ENCODE peak calls at places on chromosomes 4 and X, in six cellular contexts. One of them, this sample, is unnamed.

GRCh38 chr4:86178216-86178615 is 181.6 kb downstream of the MAPK10 start:
- DNase-seq in endodermal cell: no peak
- DNase-seq in prostate gland: no peak
- DNase-seq in colonic mucosa: no peak
- DNase-seq in Peyer's patch: no peak
- DNase-seq in upper lobe of right lung: no peak
- DNase-seq in this sample: no peak

GRCh38 chr4:184387351-184387750 is 87.0 kb downstream of the IRF2 start:
- DNase-seq in Peyer's patch: peak; percentile 59
- DNase-seq in endodermal cell: peak; percentile 35
- DNase-seq in colonic mucosa: no peak
- DNase-seq in upper lobe of right lung: no peak
- DNase-seq in prostate gland: no peak
- DNase-seq in this sample: no peak

GRCh38 chr4:150389896-150390530 is 191.9 kb upstream of the MAB21L2 start:
- DNase-seq in upper lobe of right lung: no peak
- DNase-seq in endodermal cell: no peak
- DNase-seq in Peyer's patch: no peak
- DNase-seq in colonic mucosa: no peak
- DNase-seq in prostate gland: no peak
- DNase-seq in this sample: no peak

GRCh38 chr4:123325241-123325681 is 71.3 kb upstream of the SPRY1 start:
- DNase-seq in Peyer's patch: no peak
- DNase-seq in endodermal cell: peak; percentile 67
- DNase-seq in prostate gland: no peak
- DNase-seq in upper lobe of right lung: no peak
- DNase-seq in colonic mucosa: no peak
- DNase-seq in this sample: no peak

GRCh38 chr4:188428935-188429334 is 289.7 kb downstream of the TRIML1 start:
- DNase-seq in prostate gland: no peak
- DNase-seq in colonic mucosa: no peak
- DNase-seq in endodermal cell: no peak
- DNase-seq in Peyer's patch: no peak
- DNase-seq in upper lobe of right lung: no peak
- DNase-seq in this sample: no peak

GRCh38 chrX:30513284-30513683 is 64.3 kb downstream of the TASL start:
- DNase-seq in endodermal cell: no peak
- DNase-seq in Peyer's patch: no peak
- DNase-seq in upper lobe of right lung: no peak
- DNase-seq in prostate gland: no peak
- DNase-seq in colonic mucosa: no peak
- DNase-seq in this sample: no peak

GRCh38 chrX:7334253-7334935 is 186.4 kb upstream of the PUDP start:
- DNase-seq in Peyer's patch: no peak
- DNase-seq in prostate gland: no peak
- DNase-seq in upper lobe of right lung: no peak
- DNase-seq in endodermal cell: no peak
- DNase-seq in colonic mucosa: no peak
- DNase-seq in this sample: no peak

GRCh38 chr4:142845293-142846070 is 619 bp downstream of the INPP4B start:
- DNase-seq in Peyer's patch: peak; percentile 49
- DNase-seq in colonic mucosa: peak; percentile 27
- DNase-seq in upper lobe of right lung: peak; percentile 59
- DNase-seq in prostate gland: no peak
- DNase-seq in endodermal cell: peak; percentile 81
- DNase-seq in this sample: no peak

GRCh38 chr4:181085584-181085983 is 1157.6 kb upstream of the TENM3 start:
- DNase-seq in endodermal cell: no peak
- DNase-seq in Peyer's patch: no peak
- DNase-seq in colonic mucosa: no peak
- DNase-seq in prostate gland: no peak
- DNase-seq in upper lobe of right lung: no peak
- DNase-seq in this sample: no peak

GRCh38 chr4:137531951-137532868 is at the start of gene PCDH18:
- DNase-seq in Peyer's patch: peak; percentile 79
- DNase-seq in endodermal cell: peak; percentile 91
- DNase-seq in prostate gland: peak; percentile 76
- DNase-seq in colonic mucosa: peak; percentile 73
- DNase-seq in upper lobe of right lung: peak; percentile 70
- DNase-seq in this sample: peak; percentile 79

GRCh38 chrX:45063319-45064095 is 137.2 kb downstream of the DIPK2B start:
- DNase-seq in Peyer's patch: no peak
- DNase-seq in prostate gland: peak; percentile 17
- DNase-seq in upper lobe of right lung: no peak
- DNase-seq in endodermal cell: no peak
- DNase-seq in colonic mucosa: peak; percentile 23
- DNase-seq in this sample: no peak

GRCh38 chrX:109843963-109844751 is 111.1 kb upstream of the ACSL4 start:
- DNase-seq in endodermal cell: no peak
- DNase-seq in prostate gland: peak; percentile 20
- DNase-seq in colonic mucosa: no peak
- DNase-seq in Peyer's patch: no peak
- DNase-seq in upper lobe of right lung: no peak
- DNase-seq in this sample: no peak

GRCh38 chr4:168589154-168589553 is 92.3 kb downstream of the PALLD start:
- DNase-seq in prostate gland: peak; percentile 20
- DNase-seq in upper lobe of right lung: no peak
- DNase-seq in endodermal cell: no peak
- DNase-seq in colonic mucosa: peak; percentile 27
- DNase-seq in Peyer's patch: no peak
- DNase-seq in this sample: no peak

GRCh38 chrX:87299563-87300160 is 217.9 kb upstream of the KLHL4 start:
- DNase-seq in colonic mucosa: no peak
- DNase-seq in Peyer's patch: no peak
- DNase-seq in endodermal cell: no peak
- DNase-seq in prostate gland: no peak
- DNase-seq in upper lobe of right lung: no peak
- DNase-seq in this sample: no peak

GRCh38 chr4:7466904-7467303 is 32.2 kb upstream of the PSAPL1 start:
- DNase-seq in endodermal cell: no peak
- DNase-seq in Peyer's patch: no peak
- DNase-seq in prostate gland: no peak
- DNase-seq in upper lobe of right lung: no peak
- DNase-seq in colonic mucosa: no peak
- DNase-seq in this sample: no peak

GRCh38 chr4:130486186-130486585 is 1390.2 kb downstream of the C4orf33 start:
- DNase-seq in upper lobe of right lung: no peak
- DNase-seq in Peyer's patch: no peak
- DNase-seq in colonic mucosa: no peak
- DNase-seq in prostate gland: no peak
- DNase-seq in endodermal cell: no peak
- DNase-seq in this sample: no peak

GRCh38 chrX:29299689-29300088 is 712.4 kb downstream of the IL1RAPL1 start:
- DNase-seq in upper lobe of right lung: no peak
- DNase-seq in endodermal cell: no peak
- DNase-seq in colonic mucosa: no peak
- DNase-seq in Peyer's patch: no peak
- DNase-seq in prostate gland: no peak
- DNase-seq in this sample: no peak

GRCh38 chrX:65745427-65745826 is 78.0 kb downstream of the MSN start:
- DNase-seq in colonic mucosa: no peak
- DNase-seq in prostate gland: no peak
- DNase-seq in upper lobe of right lung: no peak
- DNase-seq in Peyer's patch: no peak
- DNase-seq in endodermal cell: no peak
- DNase-seq in this sample: no peak

GRCh38 chr4:152100378-152101201 is 339.8 kb upstream of the GATB start:
- DNase-seq in endodermal cell: no peak
- DNase-seq in prostate gland: no peak
- DNase-seq in Peyer's patch: peak; percentile 83
- DNase-seq in upper lobe of right lung: no peak
- DNase-seq in colonic mucosa: no peak
- DNase-seq in this sample: no peak

GRCh38 chrX:103918584-103919335 is 43.7 kb upstream of the TMSB15B start:
- DNase-seq in upper lobe of right lung: peak; percentile 78
- DNase-seq in colonic mucosa: peak; percentile 68
- DNase-seq in endodermal cell: peak; percentile 94
- DNase-seq in Peyer's patch: peak; percentile 80
- DNase-seq in prostate gland: peak; percentile 19
- DNase-seq in this sample: no peak

GRCh38 chrX:51956441-51956840 is 63.0 kb downstream of the MAGED1 start:
- DNase-seq in upper lobe of right lung: no peak
- DNase-seq in Peyer's patch: no peak
- DNase-seq in prostate gland: no peak
- DNase-seq in endodermal cell: no peak
- DNase-seq in colonic mucosa: no peak
- DNase-seq in this sample: no peak

GRCh38 chrX:68936608-68937007 is 107.8 kb downstream of the EFNB1 start:
- DNase-seq in colonic mucosa: no peak
- DNase-seq in prostate gland: no peak
- DNase-seq in upper lobe of right lung: no peak
- DNase-seq in endodermal cell: no peak
- DNase-seq in Peyer's patch: no peak
- DNase-seq in this sample: no peak

DNA sequence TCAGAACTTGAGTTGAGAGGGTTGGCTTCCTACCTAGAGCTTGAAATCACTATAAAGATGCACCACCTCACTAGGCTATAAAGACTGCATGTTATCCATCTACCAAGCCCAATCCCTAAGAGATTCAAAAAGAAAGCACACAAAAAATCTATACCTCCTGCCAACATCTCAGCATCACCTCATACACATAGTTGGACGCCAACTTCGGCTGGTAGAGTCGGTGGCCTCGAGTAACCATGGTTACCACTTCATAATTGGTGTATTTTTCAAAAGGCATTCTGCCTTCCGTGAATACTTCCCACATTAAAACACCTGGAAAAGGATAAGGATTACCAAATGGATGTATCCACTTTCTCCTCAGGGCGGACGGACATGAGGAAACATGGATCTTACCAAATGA is 4.5 kb upstream of the TXK start:
- DNase-seq in upper lobe of right lung: no peak
- DNase-seq in prostate gland: no peak
- DNase-seq in endodermal cell: no peak
- DNase-seq in Peyer's patch: no peak
- DNase-seq in colonic mucosa: no peak
- DNase-seq in this sample: no peak
- H3K27ac ChIP-seq in upper lobe of right lung: no peak overlapping the region
- H3K27ac ChIP-seq in prostate gland: no peak overlapping the region
- H3K27ac ChIP-seq in endodermal cell: no peak overlapping the region
- H3K27ac ChIP-seq in Peyer's patch: peak overlapping the region; percentile 58
- H3K27ac ChIP-seq in colonic mucosa: no peak overlapping the region
- H3K27ac ChIP-seq in this sample: no peak overlapping the region

GRCh38 chr4:2077537-2078460 is 18.7 kb downstream of the NAT8L start:
- DNase-seq in colonic mucosa: no peak
- DNase-seq in Peyer's patch: no peak
- DNase-seq in endodermal cell: peak; percentile 38
- DNase-seq in upper lobe of right lung: peak; percentile 48
- DNase-seq in prostate gland: no peak
- DNase-seq in this sample: no peak
- H3K4me1 ChIP-seq in colonic mucosa: no peaks in the 10 kb centered on the region
- H3K4me1 ChIP-seq in Peyer's patch: no peaks in the 10 kb centered on the region
- H3K4me1 ChIP-seq in endodermal cell: no peaks in the 10 kb centered on the region
- H3K4me1 ChIP-seq in upper lobe of right lung: no peaks in the 10 kb centered on the region
- H3K4me1 ChIP-seq in prostate gland: no peaks in the 10 kb centered on the region
- H3K4me1 ChIP-seq in this sample: no peaks in the 10 kb centered on the region

DNA sequence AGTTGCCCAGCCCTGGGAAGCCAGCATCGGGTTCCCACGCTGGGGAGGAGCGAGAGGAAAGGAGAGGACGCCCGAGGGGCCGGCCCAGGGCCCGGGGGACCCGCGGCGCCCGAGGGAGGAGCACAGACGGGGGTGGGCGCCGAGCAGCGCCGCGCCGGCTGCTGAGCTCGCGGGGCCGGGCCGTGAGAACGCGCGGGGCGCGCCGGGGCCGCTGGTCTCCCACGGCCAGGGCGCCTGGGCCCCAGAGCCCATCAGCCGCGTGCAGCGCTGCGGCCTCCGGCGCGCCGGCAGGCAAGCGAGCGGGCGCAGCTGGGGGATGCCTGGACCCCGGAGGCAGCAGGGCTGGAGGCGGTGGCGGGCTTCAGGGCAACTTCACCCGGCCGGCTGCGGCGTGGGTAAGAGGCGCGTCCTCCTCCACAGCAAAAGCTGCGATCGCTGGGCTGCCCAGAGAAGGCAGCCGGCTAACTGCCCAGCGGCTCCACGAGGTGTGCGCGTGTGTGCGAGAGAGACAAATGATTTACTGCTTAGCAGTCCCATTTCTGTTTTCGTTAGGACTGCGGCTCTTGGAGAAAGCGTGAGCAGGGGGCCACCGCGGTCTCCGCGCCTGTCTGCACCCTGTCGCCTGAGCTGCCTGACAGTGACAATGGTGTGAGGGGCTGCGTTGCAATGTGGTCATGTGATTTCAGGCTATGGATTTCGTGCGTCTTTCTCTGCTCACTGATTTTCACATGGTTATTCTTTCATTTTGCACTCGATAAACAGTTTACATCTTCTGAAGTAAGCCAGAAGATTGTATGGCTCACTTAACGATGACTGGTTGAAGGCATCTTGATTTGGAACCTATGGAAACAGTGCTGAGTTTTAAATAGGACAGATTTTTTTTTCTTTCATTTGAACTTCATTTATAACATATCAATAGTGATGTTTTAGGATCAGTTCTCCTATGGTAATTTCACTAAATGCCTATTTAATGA is 1.2 kb downstream of the GUCY1A1 start:
- DNase-seq in upper lobe of right lung: peak; percentile 80
- DNase-seq in Peyer's patch: peak; percentile 46
- DNase-seq in prostate gland: peak; percentile 48
- DNase-seq in colonic mucosa: peak; percentile 18
- DNase-seq in endodermal cell: peak; percentile 76
- DNase-seq in this sample: no peak
- H3K4me3 ChIP-seq in upper lobe of right lung: peak overlapping the region; percentile 70
- H3K4me3 ChIP-seq in Peyer's patch: peak overlapping the region; percentile 61
- H3K4me3 ChIP-seq in prostate gland: peak overlapping the region; percentile 72
- H3K4me3 ChIP-seq in colonic mucosa: peak overlapping the region; percentile 42
- H3K4me3 ChIP-seq in endodermal cell: peak overlapping the region; percentile 85
- H3K4me3 ChIP-seq in this sample: peak overlapping the region; percentile 27

DNA sequence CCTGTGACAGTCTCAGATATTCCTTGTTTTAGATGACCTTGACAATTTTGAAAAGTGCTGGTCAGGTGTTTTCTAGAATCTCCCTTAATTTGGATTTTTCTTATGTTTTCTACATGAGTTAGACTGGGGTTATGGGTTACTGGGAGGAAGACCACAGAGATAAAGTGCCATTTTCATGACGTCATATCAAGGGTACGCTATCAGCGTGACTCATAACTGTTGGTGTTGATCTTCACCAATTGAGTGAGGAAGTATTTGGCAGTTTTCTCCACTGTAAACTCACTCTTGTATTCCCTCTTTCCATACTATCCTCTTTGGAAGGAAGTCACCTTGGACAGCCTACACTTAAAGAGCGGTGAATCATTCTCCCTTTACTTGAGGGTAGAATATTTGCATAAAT is 56.9 kb downstream of the MAGEC1 start:
- DNase-seq in Peyer's patch: no peak
- DNase-seq in colonic mucosa: no peak
- DNase-seq in prostate gland: no peak
- DNase-seq in endodermal cell: no peak
- DNase-seq in upper lobe of right lung: no peak
- DNase-seq in this sample: no peak
- H3K27ac ChIP-seq in Peyer's patch: no peak overlapping the region
- H3K27ac ChIP-seq in colonic mucosa: no peak overlapping the region
- H3K27ac ChIP-seq in prostate gland: no peak overlapping the region
- H3K27ac ChIP-seq in endodermal cell: no peak overlapping the region
- H3K27ac ChIP-seq in upper lobe of right lung: no peak overlapping the region
- H3K27ac ChIP-seq in this sample: no peak overlapping the region

DNA sequence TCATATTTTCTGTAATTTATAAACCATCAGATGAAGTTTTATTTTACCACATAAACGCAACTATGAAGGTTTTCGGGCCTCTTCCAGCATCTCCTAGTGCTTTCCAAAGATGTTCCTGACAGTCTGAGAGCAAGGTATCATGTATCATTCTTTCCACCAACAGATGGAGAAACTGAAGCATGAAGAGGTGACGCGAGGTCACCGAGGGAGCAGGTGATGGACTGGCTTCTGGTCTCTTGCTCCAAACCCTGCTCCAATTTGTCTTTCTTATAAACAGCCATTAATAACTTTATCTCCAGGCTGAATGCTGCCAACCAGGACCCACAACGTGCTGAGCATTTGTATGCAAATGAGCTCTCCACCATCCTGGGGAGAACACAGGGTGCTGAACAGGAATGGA is 86.3 kb upstream of the MAML3 start:
- DNase-seq in endodermal cell: no peak
- DNase-seq in prostate gland: no peak
- DNase-seq in upper lobe of right lung: no peak
- DNase-seq in Peyer's patch: no peak
- DNase-seq in colonic mucosa: no peak
- DNase-seq in this sample: no peak
- H3K4me1 ChIP-seq in endodermal cell: peaks cover 25% of the 10 kb centered on the region
- H3K4me1 ChIP-seq in prostate gland: peaks cover 13% of the 10 kb centered on the region
- H3K4me1 ChIP-seq in upper lobe of right lung: peaks cover 41% of the 10 kb centered on the region
- H3K4me1 ChIP-seq in Peyer's patch: peaks cover 4% of the 10 kb centered on the region
- H3K4me1 ChIP-seq in colonic mucosa: peaks cover 27% of the 10 kb centered on the region
- H3K4me1 ChIP-seq in this sample: peaks cover 6% of the 10 kb centered on the region